ENCODE peak calls at places on chromosomes 1 and 21, in five cellular contexts. B is Panc1, Y is foreskin melanocyte, R is D341Med, L is NCI-H774. P is an unnamed sample.

GRCh38 chr1:91889717-91890459 is 3.9 kb upstream of the TGFBR3 start:
- DNase-seq in Y (no peak), L (no peak), B (no peak), R (no peak), P (no peak)

GRCh38 chr1:2840036-2840809 is 38.7 kb upstream of the TTC34 start:
- DNase-seq in Y (no peak), R (no peak), L (no peak), B (no peak), P (no peak)

GRCh38 chr1:233722212-233722979 is 108.5 kb downstream of the KCNK1 start:
- DNase-seq in B (no peak), R (no peak), L (no peak), Y (no peak), P (no peak)

GRCh38 chr1:182786223-182787001 is 3.2 kb upstream of the NPL start:
- DNase-seq in R (peak; percentile 71), L (peak; percentile 35), B (peak; percentile 38), Y (peak; percentile 63), P (peak; percentile 36)

GRCh38 chr1:236724521-236724920 is 38.2 kb downstream of the ACTN2 start:
- DNase-seq in R (no peak), B (no peak), L (no peak), Y (no peak), P (no peak)

GRCh38 chr1:244414543-244414942 is 37.2 kb downstream of the ADSS2 start:
- DNase-seq in L (no peak), Y (no peak), R (no peak), B (no peak), P (no peak)

GRCh38 chr1:228082975-228083870 is 715 bp downstream of the ARF1 start:
- DNase-seq in L (no peak), Y (no peak), R (no peak), B (no peak), P (no peak)

GRCh38 chr1:192809286-192810252 is 730 bp downstream of the RGS2 start:
- DNase-seq in R (peak; percentile 43), Y (no peak), L (peak; percentile 47), B (no peak), P (peak; percentile 49)

GRCh38 chr1:31422505-31423319 is 9.7 kb downstream of the SERINC2 start:
- DNase-seq in Y (peak; percentile 45), R (peak; percentile 73), B (peak; percentile 91), L (peak; percentile 92), P (peak; percentile 18)

GRCh38 chr1:184743062-184743756 is 11.4 kb downstream of the EDEM3 start:
- DNase-seq in R (no peak), B (no peak), L (no peak), Y (no peak), P (no peak)

GRCh38 chr1:22444856-22445255 is 6.8 kb upstream of the ZBTB40 start:
- DNase-seq in L (no peak), B (no peak), Y (no peak), R (no peak), P (no peak)

GRCh38 chr1:152018537-152018936 is 18.3 kb downstream of the S100A11 start:
- DNase-seq in Y (no peak), B (no peak), R (no peak), L (no peak), P (no peak)

GRCh38 chr1:100152271-100152670 is 19.3 kb downstream of the TRMT13 start:
- DNase-seq in R (no peak), B (no peak), L (no peak), Y (no peak), P (no peak)

GRCh38 chr1:50735443-50735842 is 224.6 kb downstream of the FAF1 start:
- DNase-seq in B (no peak), R (peak; percentile 22), L (no peak), Y (peak; percentile 17), P (peak; percentile 23)

GRCh38 chr1:180560868-180561600 is 2.3 kb downstream of the OVAAL start:
- DNase-seq in L (no peak), B (no peak), Y (no peak), R (no peak), P (no peak)

GRCh38 chr1:69055223-69055622 is 512.5 kb upstream of the LRRC7 start:
- DNase-seq in R (no peak), B (no peak), L (no peak), Y (no peak), P (peak; percentile 21)

GRCh38 chr1:77126309-77126708 is 92.9 kb downstream of the PIGK start:
- DNase-seq in L (peak; percentile 60), B (peak; percentile 47), R (peak; percentile 46), Y (peak; percentile 38), P (peak; percentile 56)

GRCh38 chr1:85484264-85484663 is 19.3 kb upstream of the DDAH1 start:
- DNase-seq in R (no peak), Y (peak; percentile 45), L (no peak), B (no peak), P (no peak)

GRCh38 chr1:84724128-84724860 is 34.0 kb upstream of the SSX2IP start:
- DNase-seq in B (peak; percentile 27), L (no peak), Y (no peak), R (peak; percentile 43), P (no peak)

GRCh38 chr1:161006563-161006962 is 14.4 kb downstream of the F11R start:
- DNase-seq in R (no peak), Y (no peak), L (no peak), B (no peak), P (no peak)

GRCh38 chr1:51000160-51000559 is 30.1 kb downstream of the CDKN2C start:
- DNase-seq in Y (no peak), B (no peak), L (no peak), R (no peak), P (no peak)

GRCh38 chr1:116334015-116334547 is 39.0 kb upstream of the ATP1A1 start:
- DNase-seq in R (no peak), B (no peak), Y (peak; percentile 80), L (no peak), P (no peak)

GRCh38 chr1:56915960-56916359 is 49.9 kb downstream of the C8B start:
- DNase-seq in B (no peak), L (no peak), Y (no peak), R (no peak), P (no peak)

GRCh38 chr1:22285545-22286396 is 142.9 kb upstream of the WNT4 start:
- DNase-seq in B (no peak), R (peak; percentile 20), L (no peak), Y (no peak), P (no peak)

GRCh38 chr1:23343246-23344110 is 606 bp downstream of the HNRNPR start:
- DNase-seq in Y (peak; percentile 46), R (peak; percentile 61), B (peak; percentile 43), L (no peak), P (no peak)

GRCh38 chr21:38804617-38805281 is 980 bp upstream of the ETS2 start:
- DNase-seq in R (peak; percentile 88), Y (no peak), L (peak; percentile 52), B (no peak), P (peak; percentile 70)

GRCh38 chr1:10979483-10979920 is 33.0 kb upstream of the TARDBP start:
- DNase-seq in B (no peak), R (no peak), L (no peak), Y (peak; percentile 99), P (no peak)

GRCh38 chr1:71572038-71572437 is 491.2 kb upstream of the ZRANB2 start:
- DNase-seq in L (no peak), R (no peak), B (no peak), Y (no peak), P (no peak)

GRCh38 chr1:6694126-6694713 is 7.4 kb downstream of the DNAJC11 start:
- DNase-seq in R (no peak), Y (no peak), L (no peak), B (no peak), P (no peak)

GRCh38 chr1:75559141-75559540 is 51.8 kb downstream of the SLC44A5 start:
- DNase-seq in Y (no peak), B (no peak), L (no peak), R (no peak), P (no peak)

GRCh38 chr1:163399976-163400375 is 78.2 kb downstream of the NUF2 start:
- DNase-seq in Y (no peak), B (no peak), L (no peak), R (no peak), P (no peak)

GRCh38 chr1:217660353-217661062 is 29.4 kb downstream of the SPATA17 start:
- DNase-seq in B (peak; percentile 17), R (peak; percentile 36), L (no peak), Y (peak; percentile 35), P (no peak)

GRCh38 chr1:215601276-215601675 is 34.2 kb downstream of the KCTD3 start:
- DNase-seq in B (no peak), Y (no peak), L (no peak), R (no peak), P (no peak)

GRCh38 chr1:70503358-70503757 is 92.3 kb downstream of the CTH start:
- DNase-seq in Y (no peak), B (no peak), L (no peak), R (no peak), P (no peak)

GRCh38 chr1:30879126-30879786 is 29.3 kb downstream of the SDC3 start:
- DNase-seq in L (peak; percentile 72), R (no peak), Y (no peak), B (no peak), P (peak; percentile 25)

GRCh38 chr1:202991112-202991511 is 16.1 kb upstream of the TMEM183A start:
- DNase-seq in R (no peak), Y (no peak), L (no peak), B (no peak), P (no peak)

GRCh38 chr1:110292327-110292741 is 46.8 kb upstream of the RBM15 start:
- DNase-seq in R (no peak), Y (no peak), L (no peak), B (no peak), P (no peak)

GRCh38 chr1:241926141-241926540 is 31.4 kb upstream of the BECN2 start:
- DNase-seq in L (no peak), B (no peak), R (no peak), Y (no peak), P (no peak)

GRCh38 chr1:166974647-166975345 is 544 bp downstream of the ILDR2 start:
- DNase-seq in Y (no peak), R (no peak), B (no peak), L (no peak), P (no peak)

GRCh38 chr21:29299046-29299905 is 554 bp downstream of the BACH1 start:
- DNase-seq in Y (peak; percentile 34), B (no peak), L (peak; percentile 37), R (peak; percentile 85), P (no peak)

P was measured in NCI-H1105.